ENCODE peak calls at places on chromosomes 1 and 21, in six cellular contexts. B is right cardiac atrium, N is ovary, Z is mesenchymal stem cell, Q is psoas muscle, V is transverse colon. G is an unnamed sample. For H3K4me1, the result is how much of the 10 kb centered on the place peaks cover.

GRCh38 chr1:230145953-230146476 is 79.0 kb downstream of the GALNT2 start:
- DNase-seq in B (no peak), N (no peak), Z (no peak), Q (no peak), V (no peak), G (no peak)

GRCh38 chr1:194297100-194297499 is 1110.7 kb upstream of the B3GALT2 start:
- DNase-seq in B (no peak), N (no peak), Z (no peak), Q (no peak), V (no peak), G (no peak)

GRCh38 chr1:35490250-35490649 is 67.0 kb downstream of the KIAA0319L start:
- DNase-seq in B (no peak), N (no peak), Z (no peak), Q (no peak), V (no peak), G (no peak)

GRCh38 chr1:213415686-213416380 is 364.8 kb downstream of the RPS6KC1 start:
- DNase-seq in B (no peak), N (no peak), Z (no peak), Q (no peak), V (no peak), G (no peak)

GRCh38 chr1:21594495-21594894 is 74.7 kb downstream of the RAP1GAP start:
- DNase-seq in B (no peak), N (no peak), Z (no peak), Q (no peak), V (no peak), G (no peak)

GRCh38 chr1:25669781-25670567 is 53.4 kb downstream of the MAN1C1 start:
- DNase-seq in B (no peak), N (no peak), Z (no peak), Q (no peak), V (no peak), G (no peak)

GRCh38 chr1:27333717-27334279 is 8.0 kb upstream of the SYTL1 start:
- DNase-seq in B (no peak), N (no peak), Z (no peak), Q (no peak), V (no peak), G (no peak)

GRCh38 chr1:247905899-247906503 is 10.6 kb downstream of the OR2W3 start:
- DNase-seq in B (no peak), N (no peak), Z (no peak), Q (no peak), V (no peak), G (no peak)

GRCh38 chr1:23727362-23727811 is 15.9 kb upstream of the ELOA start:
- DNase-seq in B (peak), N (peak), Z (peak), Q (peak), V (peak), G (peak)

GRCh38 chr1:243294723-243295121 is 38.9 kb downstream of the SDCCAG8 start:
- DNase-seq in B (no peak), N (no peak), Z (peak), Q (no peak), V (no peak), G (no peak)

GRCh38 chr1:222464841-222465210 is 83.1 kb downstream of the HHIPL2 start:
- DNase-seq in B (peak), N (peak), Z (peak), Q (peak), V (peak), G (peak)

GRCh38 chr1:8456306-8456912 is 138.5 kb downstream of the SLC45A1 start:
- DNase-seq in B (no peak), N (no peak), Z (peak), Q (no peak), V (no peak), G (no peak)

GRCh38 chr1:30422251-30422650 is 301.1 kb downstream of the MATN1 start:
- DNase-seq in B (no peak), N (no peak), Z (no peak), Q (no peak), V (no peak), G (peak)

GRCh38 chr1:36743286-36744005 is 260.7 kb upstream of the CSF3R start:
- DNase-seq in B (no peak), N (no peak), Z (no peak), Q (no peak), V (no peak), G (no peak)

GRCh38 chr1:213720032-213720431 is 267.7 kb upstream of the PROX1 start:
- DNase-seq in B (no peak), N (no peak), Z (no peak), Q (no peak), V (no peak), G (no peak)

GRCh38 chr1:41690331-41690730 is 205.8 kb upstream of the EDN2 start:
- DNase-seq in B (no peak), N (no peak), Z (no peak), Q (no peak), V (no peak), G (no peak)

GRCh38 chr1:195765099-195765498 is 843.1 kb downstream of the KCNT2 start:
- DNase-seq in B (no peak), N (no peak), Z (no peak), Q (no peak), V (no peak), G (no peak)

GRCh38 chr1:221741364-221741970 is 422 bp downstream of the DUSP10 start:
- DNase-seq in B (no peak), N (peak), Z (peak), Q (peak), V (peak), G (peak)

GRCh38 chr1:223718850-223719249 is 6.5 kb downstream of the CAPN2 start:
- DNase-seq in B (no peak), N (no peak), Z (no peak), Q (no peak), V (no peak), G (no peak)

GRCh38 chr1:46134660-46135331 is 2.4 kb upstream of the PIK3R3 start:
- DNase-seq in B (no peak), N (no peak), Z (peak), Q (no peak), V (no peak), G (peak)

DNA sequence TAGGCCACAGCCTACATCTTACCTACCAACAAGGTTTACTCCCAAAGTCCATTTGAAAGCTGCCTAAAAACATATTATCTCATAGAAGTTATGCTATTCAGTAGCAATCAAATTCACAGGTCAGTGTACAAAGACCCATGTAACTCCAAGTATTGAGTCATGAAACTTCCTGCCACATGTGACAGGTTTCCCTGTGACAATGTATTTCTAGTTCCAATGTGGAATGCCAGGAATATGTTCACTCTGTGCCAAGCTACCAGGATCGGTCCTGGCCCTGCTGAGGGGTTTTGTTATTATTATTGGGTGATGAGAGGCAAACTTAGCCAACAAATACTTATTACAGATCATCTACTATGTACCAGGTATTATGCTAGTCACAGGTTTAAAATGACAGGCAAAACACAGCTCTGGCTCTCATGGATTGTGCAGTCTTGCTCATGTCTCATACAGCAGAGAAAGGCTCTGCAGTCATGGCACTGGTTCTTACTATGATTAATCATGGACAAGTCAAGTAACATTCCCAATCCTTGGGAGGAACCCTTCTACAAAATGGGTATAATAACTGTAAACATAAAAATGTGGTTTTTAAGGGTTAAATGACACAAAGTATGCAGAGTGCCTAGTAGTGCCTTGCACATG is 22.5 kb downstream of the DPH5 start:
- DNase-seq in B (no peak), N (no peak), Z (no peak), Q (no peak), V (no peak), G (no peak)
- H3K27ac ChIP-seq in B (peak), N (no peak), Z (no peak), Q (peak), V (no peak), G (peak)

GRCh38 chr1:63705058-63705457 is 68.8 kb upstream of the ROR1 start:
- DNase-seq in B (no peak), N (no peak), Z (no peak), Q (no peak), V (peak), G (no peak)

GRCh38 chr1:63710776-63711175 is 63.0 kb upstream of the ROR1 start:
- DNase-seq in B (no peak), N (no peak), Z (no peak), Q (no peak), V (no peak), G (no peak)

GRCh38 chr1:63710306-63710705 is 63.5 kb upstream of the ROR1 start:
- DNase-seq in B (no peak), N (no peak), Z (no peak), Q (no peak), V (no peak), G (no peak)

GRCh38 chr1:63713041-63713440 is 60.8 kb upstream of the ROR1 start:
- DNase-seq in B (no peak), N (no peak), Z (no peak), Q (no peak), V (no peak), G (no peak)

DNA sequence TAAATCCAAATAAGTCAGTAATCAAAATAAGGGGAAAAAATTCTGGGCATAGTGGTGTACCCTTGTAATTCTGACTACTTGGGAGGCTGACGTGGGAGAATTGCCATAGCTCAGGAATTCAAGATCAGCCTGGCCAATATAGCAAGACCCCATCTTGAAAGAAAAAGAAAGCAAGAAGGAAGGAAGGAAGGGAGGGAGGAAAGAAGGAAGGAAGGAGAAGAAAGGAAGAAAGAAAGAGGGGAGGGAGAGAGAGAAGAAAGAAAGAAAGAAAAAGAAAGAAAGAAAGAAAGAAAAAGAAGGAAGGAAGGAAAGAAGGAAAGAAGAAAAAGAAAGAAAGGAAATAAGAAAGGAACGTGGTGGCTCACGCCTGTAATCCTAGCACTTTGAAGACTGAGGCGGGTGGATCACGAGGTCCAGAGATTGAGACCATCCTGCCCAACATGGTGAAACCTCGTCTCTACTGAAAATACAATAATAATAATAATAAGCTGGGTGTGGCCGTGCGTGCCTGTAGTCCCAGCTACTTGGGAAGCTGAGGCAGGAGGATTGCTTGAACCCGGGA is 64.5 kb upstream of the ROR1 start:
- DNase-seq in B (no peak), N (no peak), Z (no peak), Q (no peak), V (no peak), G (no peak)
- H3K4me1 ChIP-seq in B (under half), N (under half), Z (under half), Q (under half), V (under half), G (under half)

DNA sequence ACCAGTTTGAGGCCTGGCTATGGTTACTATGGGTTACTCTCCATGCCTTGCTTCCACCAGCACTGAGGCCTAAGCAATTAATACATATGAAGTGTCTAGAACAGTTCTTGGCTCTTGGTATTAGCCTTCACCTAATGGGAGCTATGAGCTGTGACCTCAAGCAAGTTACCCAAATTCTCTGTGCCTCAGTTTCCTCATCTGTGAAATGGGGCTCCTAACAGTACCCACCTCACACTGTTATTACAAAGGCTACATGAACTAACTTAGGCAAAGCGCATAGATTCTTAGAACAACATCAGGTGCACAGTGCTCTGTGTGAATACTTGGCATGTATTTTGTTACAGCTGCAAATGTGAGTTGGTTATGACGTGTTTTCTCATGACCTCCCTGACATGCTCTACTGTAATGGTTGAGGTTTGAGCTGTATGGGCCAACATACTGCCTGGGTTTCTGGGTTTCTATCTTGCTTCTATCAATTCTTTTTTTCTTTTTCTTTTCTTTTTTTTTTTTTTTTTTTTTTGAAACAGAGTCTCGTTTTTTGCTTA is 26.5 kb downstream of the CDCP2 start:
- DNase-seq in B (no peak), N (no peak), Z (no peak), Q (no peak), V (no peak), G (no peak)
- H3K4me3 ChIP-seq in B (no peak), N (no peak), Z (no peak), Q (no peak), V (no peak), G (no peak)

GRCh38 chr1:211975152-211975941 is 60.0 kb downstream of the INTS7 start:
- DNase-seq in B (no peak), N (no peak), Z (no peak), Q (no peak), V (no peak), G (no peak)
- H3K27ac ChIP-seq in B (no peak), N (no peak), Z (no peak), Q (peak), V (peak), G (no peak)

GRCh38 chr1:206580438-206581113 is 31.7 kb downstream of the EIF2D start:
- DNase-seq in B (no peak), N (no peak), Z (no peak), Q (no peak), V (no peak), G (no peak)
- H3K4me1 ChIP-seq in B (under half), N (under half), Z (under half), Q (under half), V (under half), G (under half)

GRCh38 chr21:32494946-32495703 is 82.6 kb downstream of the EVA1C start:
- DNase-seq in B (no peak), N (no peak), Z (no peak), Q (no peak), V (no peak), G (no peak)
- H3K4me3 ChIP-seq in B (no peak), N (no peak), Z (no peak), Q (no peak), V (no peak), G (no peak)

DNA sequence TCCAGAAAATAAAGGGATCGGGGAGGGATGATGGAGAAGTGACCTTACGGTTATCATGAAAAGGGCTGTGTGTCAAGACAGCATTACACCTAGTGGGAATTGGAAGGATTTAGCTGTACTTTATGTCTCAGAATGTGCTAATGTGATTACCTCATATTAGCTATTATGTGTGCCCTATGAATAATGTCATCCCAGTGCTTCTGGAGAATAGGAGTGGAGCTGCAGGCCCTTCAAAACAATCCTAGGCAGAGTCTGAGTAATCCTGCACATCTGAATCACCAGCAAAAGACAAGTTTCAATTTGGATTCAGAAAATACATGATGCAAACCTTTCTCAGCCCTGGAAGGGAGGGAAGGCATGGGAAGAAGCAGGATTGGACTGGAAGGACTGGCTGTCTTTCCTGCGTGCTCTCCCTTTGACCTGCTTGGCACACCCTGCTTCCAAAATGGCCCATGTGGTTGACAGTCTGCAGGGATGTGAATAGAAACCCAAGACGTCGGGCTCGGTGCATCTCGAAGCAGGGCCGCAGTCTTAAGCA is 54.1 kb upstream of the TARBP1 start:
- DNase-seq in B (peak), N (peak), Z (peak), Q (peak), V (peak), G (no peak)
- H3K27ac ChIP-seq in B (peak), N (peak), Z (peak), Q (peak), V (peak), G (peak)

GRCh38 chr1:218656301-218657037 is 311.3 kb downstream of the TGFB2 start:
- DNase-seq in B (no peak), N (no peak), Z (no peak), Q (no peak), V (no peak), G (no peak)
- H3K4me1 ChIP-seq in B (under half), N (under half), Z (under half), Q (under half), V (under half), G (under half)

GRCh38 chr1:84587099-84587498 is 12.9 kb upstream of the CTBS start:
- DNase-seq in B (no peak), N (no peak), Z (no peak), Q (no peak), V (no peak), G (no peak)

GRCh38 chr1:84582802-84583587 is 8.8 kb upstream of the CTBS start:
- DNase-seq in B (no peak), N (no peak), Z (peak), Q (no peak), V (no peak), G (no peak)

GRCh38 chr1:84583648-84584047 is 9.4 kb upstream of the CTBS start:
- DNase-seq in B (no peak), N (no peak), Z (peak), Q (no peak), V (no peak), G (no peak)

GRCh38 chr1:84584126-84584525 is 9.9 kb upstream of the CTBS start:
- DNase-seq in B (no peak), N (no peak), Z (no peak), Q (no peak), V (no peak), G (no peak)

DNA sequence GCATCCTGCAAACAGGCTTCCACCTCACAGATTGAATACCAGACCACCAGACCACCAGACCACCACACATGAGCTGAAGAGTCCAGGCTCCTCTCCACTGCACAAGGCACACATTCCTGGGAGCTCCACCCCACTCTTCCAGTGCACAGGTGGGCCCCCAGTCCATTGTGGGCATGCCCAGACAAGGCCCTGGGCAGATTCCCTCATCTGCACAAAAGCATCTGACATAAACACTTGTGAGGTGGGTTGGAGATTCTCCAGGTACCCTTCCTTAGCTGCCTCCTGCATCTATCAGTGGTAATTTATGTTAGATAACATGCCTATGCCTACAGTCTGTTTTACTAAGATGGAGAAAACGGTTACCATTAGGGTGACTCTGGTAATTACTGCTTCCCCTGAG is 11.6 kb upstream of the CTBS start:
- DNase-seq in B (no peak), N (no peak), Z (no peak), Q (no peak), V (no peak), G (no peak)
- H3K4me3 ChIP-seq in B (no peak), N (no peak), Z (no peak), Q (no peak), V (no peak), G (no peak)

G was measured in lung.